ENCODE peak calls at places on chromosomes 3 and 15, in five cellular contexts. L is DMS 273 treated with DMSO at 0.1 percent for 48 hours, Z is NCI-H1092 treated with DMSO at 0.1 percent for 48 hours, S is right cardiac atrium, E is amniotic stem cell. O is an unnamed sample.

GRCh38 chr3:101133638-101134037 is 140.4 kb upstream of the ABI3BP start:
- DNase-seq in L (no peak), Z (no peak), E (no peak), S (no peak), O (no peak)

GRCh38 chr15:89088605-89089315 is 504 bp downstream of the ABHD2 start:
- DNase-seq in E (no peak), L (no peak), Z (no peak), S (peak), O (peak)

GRCh38 chr3:133792171-133792763 is 13.3 kb upstream of the SRPRB start:
- DNase-seq in L (no peak), S (no peak), E (no peak), Z (no peak), O (no peak)

GRCh38 chr15:72706266-72706665 is 20.3 kb downstream of the BBS4 start:
- DNase-seq in Z (no peak), E (no peak), S (no peak), L (no peak), O (no peak)

GRCh38 chr15:74034206-74034755 is 39.8 kb downstream of the PML start:
- DNase-seq in L (no peak), E (no peak), Z (no peak), S (no peak), O (no peak)

GRCh38 chr15:86541540-86541939 is 461.9 kb downstream of the AGBL1 start:
- DNase-seq in S (no peak), Z (no peak), E (no peak), L (peak), O (no peak)

GRCh38 chr3:66195347-66195783 is 25.4 kb upstream of the SLC25A26 start:
- DNase-seq in L (peak), E (no peak), Z (peak), S (peak), O (peak)

GRCh38 chr15:25859838-25860645 is 3.1 kb downstream of the ATP10A start:
- DNase-seq in Z (no peak), E (no peak), S (peak), L (no peak), O (no peak)

GRCh38 chr3:124097362-124098120 is 105.6 kb upstream of the ROPN1 start:
- DNase-seq in S (no peak), E (no peak), L (no peak), Z (no peak), O (no peak)

GRCh38 chr3:14459787-14460186 is 57.4 kb downstream of the SLC6A6 start:
- DNase-seq in E (no peak), S (no peak), Z (no peak), L (no peak), O (no peak)

GRCh38 chr3:81696090-81696489 is 65.4 kb downstream of the GBE1 start:
- DNase-seq in E (no peak), S (no peak), Z (no peak), L (no peak), O (no peak)

GRCh38 chr3:29486917-29487316 is 206.0 kb downstream of the RBMS3 start:
- DNase-seq in E (no peak), L (no peak), S (no peak), Z (no peak), O (no peak)

GRCh38 chr3:20043398-20043797 is 3.2 kb downstream of the KAT2B start:
- DNase-seq in L (no peak), E (no peak), Z (no peak), S (peak), O (no peak)

GRCh38 chr3:67644827-67645226 is 9.6 kb downstream of the SUCLG2 start:
- DNase-seq in Z (no peak), S (no peak), E (no peak), L (no peak), O (no peak)

GRCh38 chr3:40572588-40572987 is 47.8 kb downstream of the ZNF621 start:
- DNase-seq in Z (no peak), S (no peak), L (no peak), E (no peak), O (no peak)

GRCh38 chr3:158443632-158444031 is 127.4 kb upstream of the MLF1 start:
- DNase-seq in S (no peak), E (no peak), L (no peak), Z (no peak), O (no peak)

GRCh38 chr3:20511863-20512262 is 325.9 kb upstream of the SGO1 start:
- DNase-seq in S (no peak), Z (peak), L (peak), E (peak), O (peak)

GRCh38 chr3:10358309-10358980 is 37.5 kb upstream of the SEC13 start:
- DNase-seq in S (no peak), L (no peak), Z (no peak), E (no peak), O (no peak)

GRCh38 chr15:62940755-62941361 is 101.7 kb upstream of the TPM1 start:
- DNase-seq in Z (no peak), L (no peak), S (peak), E (peak), O (no peak)

GRCh38 chr3:107690522-107691138 is 167.9 kb downstream of the BBX start:
- DNase-seq in S (no peak), E (peak), Z (peak), L (peak), O (peak)

GRCh38 chr3:23762214-23763039 is 43.3 kb upstream of the UBE2E1 start:
- DNase-seq in S (no peak), E (no peak), Z (no peak), L (no peak), O (no peak)

GRCh38 chr3:154745925-154746324 is 315.9 kb upstream of the GPR149 start:
- DNase-seq in L (no peak), E (no peak), S (no peak), Z (no peak), O (no peak)

GRCh38 chr3:124685481-124685880 is 44.8 kb upstream of the UMPS start:
- DNase-seq in E (no peak), L (no peak), S (no peak), Z (no peak), O (no peak)

GRCh38 chr15:76345880-76346665 is 9.5 kb downstream of the ISL2 start:
- DNase-seq in Z (no peak), E (no peak), L (no peak), S (no peak), O (no peak)

GRCh38 chr15:40787991-40788390 is 18.2 kb downstream of the C15orf62 start:
- DNase-seq in E (no peak), Z (no peak), S (no peak), L (no peak), O (no peak)

GRCh38 chr3:146542968-146543367 is 1.4 kb downstream of the PLSCR1 start:
- DNase-seq in L (no peak), Z (no peak), E (no peak), S (no peak), O (peak)

O was measured in SW 1271.